ENCODE peak calls at places on chromosomes 12 and 14, in seven cellular contexts. W is GM23248, R is fibroblast of lung, Y is MM.1S, P is H1, D is HCT116, Z is PC-9. U is an unnamed sample.

GRCh38 chr14:100267990-100268389 is 29.0 kb downstream of the YY1 start:
- DNase-seq in R (no peak), Z (no peak), D (no peak), W (no peak), Y (no peak), P (no peak), U (no peak)

GRCh38 chr12:10716704-10717315 is 6.3 kb downstream of the YBX3 start:
- DNase-seq in Z (peak; percentile 94), P (no peak), Y (no peak), R (peak; percentile 95), D (peak; percentile 75), W (peak; percentile 97), U (no peak)

GRCh38 chr14:68703093-68703492 is 89.8 kb downstream of the ZFP36L1 start:
- DNase-seq in P (no peak), Z (peak; percentile 33), R (peak; percentile 65), W (peak; percentile 91), Y (no peak), D (no peak), U (no peak)

GRCh38 chr14:96095581-96096476 is 56.7 kb downstream of the C14orf132 start:
- DNase-seq in Z (peak; percentile 25), R (peak; percentile 98), W (peak; percentile 86), Y (no peak), P (no peak), D (no peak), U (no peak)

GRCh38 chr14:73783107-73783727 is 68.4 kb upstream of the PTGR2 start:
- DNase-seq in W (no peak), Z (no peak), P (no peak), D (no peak), R (no peak), Y (no peak), U (no peak)

GRCh38 chr14:30656190-30656632 is 34.1 kb downstream of the SCFD1 start:
- DNase-seq in Y (peak; percentile 10), D (peak; percentile 15), W (peak; percentile 76), R (peak; percentile 41), Z (peak; percentile 3), P (peak; percentile 66), U (peak; percentile 28)

GRCh38 chr14:105525326-105525725 is 1.1 kb upstream of the TMEM121 start:
- DNase-seq in D (no peak), W (no peak), Z (no peak), Y (no peak), P (no peak), R (no peak), U (no peak)

GRCh38 chr14:68762944-68763831 is 29.7 kb downstream of the ZFP36L1 start:
- DNase-seq in W (peak; percentile 92), P (peak; percentile 62), Y (no peak), D (no peak), Z (no peak), R (no peak), U (no peak)

GRCh38 chr14:63155511-63156189 is 48.6 kb upstream of the RHOJ start:
- DNase-seq in W (peak; percentile 18), Y (no peak), D (no peak), Z (no peak), R (peak; percentile 10), P (no peak), U (no peak)

GRCh38 chr12:105843989-105844768 is 294.6 kb downstream of the NUAK1 start:
- DNase-seq in P (no peak), Y (no peak), D (no peak), R (peak; percentile 35), W (peak; percentile 48), Z (no peak), U (no peak)

GRCh38 chr14:77562681-77563080 is 53.8 kb downstream of the SPTLC2 start:
- DNase-seq in R (peak; percentile 93), W (peak; percentile 49), Z (no peak), D (no peak), Y (no peak), P (no peak), U (no peak)

GRCh38 chr12:26044007-26044394 is 80.8 kb downstream of the BHLHE41 start:
- DNase-seq in Z (no peak), W (peak; percentile 61), Y (no peak), P (no peak), R (peak; percentile 58), D (no peak), U (no peak)

GRCh38 chr14:53011053-53011462 is 60.2 kb upstream of the FERMT2 start:
- DNase-seq in W (peak; percentile 96), R (peak; percentile 99), P (no peak), D (peak; percentile 21), Y (no peak), Z (peak; percentile 67), U (no peak)

GRCh38 chr12:90250766-90251165 is 542.1 kb upstream of the ATP2B1 start:
- DNase-seq in P (no peak), D (no peak), W (peak; percentile 38), Z (no peak), R (peak; percentile 57), Y (peak; percentile 63), U (no peak)

GRCh38 chr12:93526786-93527428 is 45.6 kb upstream of the SOCS2 start:
- DNase-seq in Z (peak; percentile 14), D (peak; percentile 61), W (peak; percentile 82), P (no peak), Y (no peak), R (peak; percentile 95), U (no peak)

GRCh38 chr14:22530101-22530500 is 58.9 kb downstream of the DAD1 start:
- DNase-seq in D (no peak), Z (no peak), Y (no peak), R (no peak), P (no peak), W (no peak), U (no peak)

GRCh38 chr12:114848661-114849060 is 164.7 kb upstream of the TBX3 start:
- DNase-seq in Z (no peak), R (peak; percentile 91), D (no peak), Y (no peak), W (peak; percentile 95), P (no peak), U (no peak)

GRCh38 chr12:88781909-88782308 is 201.6 kb upstream of the KITLG start:
- DNase-seq in Z (no peak), D (no peak), W (peak; percentile 67), P (no peak), R (peak; percentile 1), Y (no peak), U (no peak)

GRCh38 chr12:131486831-131487230 is 224.1 kb upstream of the SFSWAP start:
- DNase-seq in R (no peak), P (no peak), W (no peak), D (no peak), Y (no peak), Z (no peak), U (no peak)
- TF ChIP-seq EZH2 in R (no peak), P (no peak), W (no peak), D (no peak), Y (no peak), Z (no peak), U (no peak)

GRCh38 chr14:60508363-60508706 is 611 bp upstream of the SIX6 start:
- DNase-seq in P (no peak), Z (no peak), W (no peak), R (no peak), D (no peak), Y (no peak), U (no peak)

GRCh38 chr14:60510254-60510975 is 1.5 kb downstream of the SIX6 start:
- DNase-seq in W (no peak), R (no peak), D (no peak), Y (no peak), Z (no peak), P (no peak), U (no peak)

GRCh38 chr14:60508707-60509437 is at the start of gene SIX6:
- DNase-seq in D (no peak), W (peak; percentile 39), Z (no peak), R (no peak), Y (no peak), P (peak; percentile 89), U (no peak)

GRCh38 chr14:60510976-60511599 is 2.1 kb downstream of the SIX6 start:
- DNase-seq in D (no peak), R (no peak), P (peak; percentile 65), W (no peak), Z (no peak), Y (no peak), U (no peak)

DNA sequence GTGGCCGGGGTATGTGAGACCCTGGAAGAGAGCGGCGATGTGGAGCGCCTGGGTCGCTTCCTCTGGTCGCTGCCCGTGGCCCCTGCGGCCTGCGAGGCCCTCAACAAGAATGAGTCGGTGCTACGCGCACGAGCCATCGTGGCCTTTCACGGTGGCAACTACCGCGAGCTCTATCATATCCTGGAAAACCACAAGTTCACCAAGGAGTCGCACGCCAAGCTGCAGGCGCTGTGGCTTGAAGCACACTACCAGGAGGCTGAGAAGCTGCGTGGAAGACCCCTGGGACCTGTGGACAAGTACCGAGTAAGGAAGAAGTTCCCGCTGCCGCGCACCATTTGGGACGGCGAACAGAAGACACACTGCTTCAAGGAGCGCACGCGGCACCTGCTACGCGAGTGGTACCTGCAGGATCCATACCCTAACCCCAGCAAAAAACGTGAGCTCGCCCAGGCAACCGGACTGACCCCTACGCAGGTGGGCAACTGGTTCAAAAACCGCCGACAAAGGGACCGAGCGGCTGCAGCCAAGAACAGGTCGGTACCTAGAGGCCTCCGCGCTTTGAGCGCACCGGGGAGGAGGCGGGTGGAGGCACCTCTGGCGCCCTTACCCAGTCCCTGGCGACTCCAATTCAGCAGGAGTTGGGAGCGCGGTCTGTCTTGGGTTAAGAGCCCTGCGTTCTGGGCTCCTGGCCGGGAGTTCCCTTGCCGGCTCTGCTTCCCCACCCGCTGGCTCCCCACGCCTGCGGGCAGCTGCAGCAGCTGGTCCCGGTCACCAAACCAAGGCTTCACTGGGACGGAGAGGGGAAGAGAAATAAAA is 700 bp downstream of the SIX6 start:
- DNase-seq in P (peak; percentile 79), W (no peak), Z (no peak), Y (no peak), R (no peak), D (no peak), U (no peak)
- TF ChIP-seq EZH2 in P (peak; percentile 88), W (peak; percentile 10), Z (no peak), Y (no peak), R (peak; percentile 94), D (no peak), U (no peak)

DNA sequence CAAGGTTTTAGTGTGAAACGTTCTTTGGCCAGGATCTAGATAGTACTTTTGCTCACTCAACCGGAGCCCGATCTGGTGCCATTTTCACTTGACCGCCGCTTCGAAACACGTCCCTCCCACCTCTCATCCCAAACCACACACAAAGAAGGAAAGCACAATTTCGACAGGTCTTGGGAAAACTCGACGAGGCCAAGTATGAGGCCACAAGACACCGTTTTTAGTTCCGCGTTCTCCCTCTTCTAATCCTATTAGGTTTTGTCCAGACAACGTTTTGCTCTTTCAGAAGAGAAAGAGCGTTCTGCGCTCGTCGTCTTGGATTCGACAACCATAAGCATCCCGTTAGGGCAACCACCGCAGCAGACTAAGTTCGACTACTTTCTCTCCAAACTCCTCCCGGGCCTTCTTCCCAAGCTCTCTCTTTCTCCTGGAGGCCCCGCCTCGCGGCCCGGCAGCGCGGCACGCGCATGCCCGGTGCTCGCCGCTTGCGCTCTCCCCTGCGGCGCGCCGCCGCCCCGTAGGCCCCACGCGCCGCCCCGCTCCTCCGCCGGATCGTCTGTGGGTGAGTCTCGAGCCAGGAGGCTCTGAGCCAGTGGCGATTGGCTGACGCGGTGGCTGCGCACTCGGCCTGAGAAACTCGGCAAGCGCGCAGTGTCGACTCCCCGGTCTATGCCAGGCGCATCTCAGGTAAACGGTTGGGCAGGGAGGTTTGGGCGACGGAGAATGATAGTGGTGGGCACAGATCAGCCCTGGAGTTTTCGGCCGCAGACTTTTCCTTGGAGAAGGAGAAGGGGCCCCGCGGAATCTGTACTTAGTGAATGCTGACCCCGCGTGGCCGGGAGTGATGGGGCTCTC is at the start of gene MIPOL1:
- DNase-seq in Y (no peak), Z (peak; percentile 86), P (peak; percentile 83), D (peak; percentile 68), W (peak; percentile 95), R (peak; percentile 92), U (no peak)
- TF ChIP-seq EZH2 in Y (no peak), Z (no peak), P (no peak), D (no peak), W (no peak), R (no peak), U (no peak)

GRCh38 chr14:34714320-34715107 is at the start of gene CFL2:
- DNase-seq in P (peak; percentile 85), W (peak; percentile 91), Z (peak; percentile 62), Y (peak; percentile 64), R (peak; percentile 65), D (peak; percentile 32), U (peak; percentile 76)
- TF ChIP-seq EZH2 in P (no peak), W (no peak), Z (no peak), Y (no peak), R (no peak), D (no peak), U (no peak)

U was measured in DND-41.